ENCODE peak calls at places on chromosomes 3 and 15, in ten cellular contexts. X is body of pancreas; G is GM23338; Y is anterior cingulate cortex; H is neural crest cell; Q is stimulated activated CD4-positive, alpha-beta T cell treated with anti-CD3 and anti-CD28 coated beads, Interleukin-1b, Interleukin-23, amount 100 ng/mL, for 4 hours; D is activated gamma-delta T cell; P is GM23248; N is caudate nucleus; Z is stimulated activated CD8-positive, alpha-beta memory T cell treated with anti-CD3 and anti-CD28 coated beads, Interleukin-7, amount 100 ng/mL, for 1 hour. O is an unnamed sample.

GRCh38 chr15:90890839-90891238 is 6.5 kb downstream of the FES start:
- DNase-seq in P (no peak), Q (no peak), H (no peak), X (no peak), Y (no peak), N (no peak), G (no peak), Z (no peak), D (no peak), O (no peak)

GRCh38 chr3:9088431-9089353 is 125.4 kb upstream of the RAD18 start:
- DNase-seq in X (peak), Y (no peak), Z (no peak), N (no peak), H (no peak), P (peak), G (no peak), Q (no peak), D (no peak), O (peak)

GRCh38 chr3:48285132-48285531 is 44.2 kb downstream of the ZNF589 start:
- DNase-seq in N (no peak), X (no peak), G (no peak), Y (no peak), P (peak), Q (no peak), H (no peak), Z (no peak), D (no peak), O (no peak)

GRCh38 chr3:12413721-12414255 is 70.5 kb upstream of the TSEN2 start:
- DNase-seq in Q (no peak), Z (no peak), P (no peak), X (no peak), G (no peak), D (no peak), H (no peak), N (no peak), Y (no peak), O (no peak)

GRCh38 chr3:155356594-155357370 is 63.3 kb upstream of the STRIT1 start:
- DNase-seq in X (no peak), P (peak), N (no peak), D (no peak), G (peak), Q (no peak), H (no peak), Z (no peak), Y (no peak), O (no peak)

GRCh38 chr3:188270423-188270972 is 116.5 kb downstream of the LPP start:
- DNase-seq in G (no peak), N (no peak), D (no peak), Z (no peak), X (no peak), H (no peak), Q (no peak), P (peak), Y (no peak), O (peak)

GRCh38 chr3:44065311-44065710 is 176.4 kb upstream of the TOPAZ1 start:
- DNase-seq in Q (no peak), G (no peak), P (peak), D (no peak), H (no peak), Z (no peak), N (no peak), X (peak), Y (no peak), O (peak)

GRCh38 chr3:126287536-126288181 is 69.5 kb downstream of the KLF15 start:
- DNase-seq in G (peak), N (peak), Q (no peak), P (peak), D (no peak), Y (peak), Z (no peak), H (peak), X (peak), O (peak)

GRCh38 chr3:27590437-27591320 is 106.5 kb upstream of the SLC4A7 start:
- DNase-seq in Q (no peak), Z (no peak), P (peak), X (no peak), G (no peak), H (no peak), D (no peak), N (no peak), Y (no peak), O (peak)

GRCh38 chr3:44989636-44990373 is 13.8 kb downstream of the EXOSC7 start:
- DNase-seq in Z (no peak), G (no peak), P (no peak), N (no peak), D (no peak), Q (no peak), Y (no peak), X (no peak), H (no peak), O (no peak)

GRCh38 chr3:158434412-158435038 is 136.5 kb upstream of the MLF1 start:
- DNase-seq in P (peak), H (peak), X (peak), Q (peak), N (peak), Z (no peak), Y (no peak), G (peak), D (no peak), O (peak)

GRCh38 chr15:74176262-74177208 is 3.0 kb downstream of the ISLR start:
- DNase-seq in H (no peak), N (no peak), X (no peak), D (no peak), Y (no peak), Z (no peak), G (peak), P (peak), Q (no peak), O (no peak)

GRCh38 chr3:115321396-115321795 is 174.3 kb upstream of the ZBTB20 start:
- DNase-seq in X (no peak), P (peak), H (no peak), Y (no peak), G (no peak), N (no peak), Z (no peak), Q (no peak), D (no peak), O (no peak)

GRCh38 chr15:92288755-92289154 is 104.9 kb upstream of the ST8SIA2 start:
- DNase-seq in N (no peak), Y (no peak), X (no peak), P (no peak), Q (no peak), Z (no peak), G (no peak), D (no peak), H (no peak), O (no peak)

GRCh38 chr15:70742928-70743327 is 20.4 kb downstream of the UACA start:
- DNase-seq in Z (no peak), N (no peak), Q (no peak), P (peak), H (no peak), Y (no peak), G (no peak), D (no peak), X (no peak), O (no peak)

GRCh38 chr3:108602249-108602934 is 12.9 kb downstream of the DZIP3 start:
- DNase-seq in Q (no peak), G (peak), P (no peak), D (no peak), Y (no peak), H (no peak), N (no peak), X (peak), Z (no peak), O (no peak)

GRCh38 chr15:76674883-76675282 is 230.3 kb downstream of the SCAPER start:
- DNase-seq in D (no peak), H (no peak), X (no peak), Z (no peak), N (no peak), G (no peak), Q (no peak), P (peak), Y (no peak), O (peak)